ENCODE peak calls at places on chromosomes 13 and 19, in seven cellular contexts. E, V, A, J, S, C and B are unnamed samples.
A peak's percentile ranks its signal among the peaks of the same experiment; 100 is the strongest.

GRCh38 chr19:13022111-13022858 is 27.0 kb downstream of the NFIX start:
- DNase-seq in E (no peak), V (no peak), A (no peak), J (peak; percentile 87), S (no peak), C (no peak), B (no peak)

GRCh38 chr13:24630851-24631341 is 49.3 kb upstream of the ATP12A start:
- DNase-seq in E (no peak), V (no peak), A (no peak), J (no peak), S (no peak), C (peak; percentile 55), B (no peak)

GRCh38 chr13:98420560-98421175 is 156.2 kb downstream of the STK24 start:
- DNase-seq in E (no peak), V (no peak), A (no peak), J (no peak), S (no peak), C (no peak), B (no peak)

GRCh38 chr13:102846261-102847015 is 606 bp downstream of the ERCC5 start:
- DNase-seq in E (no peak), V (peak; percentile 60), A (peak; percentile 5), J (peak; percentile 73), S (no peak), C (peak; percentile 37), B (no peak)

GRCh38 chr19:10402441-10403038 is 802 bp downstream of the CDC37 start:
- DNase-seq in E (no peak), V (peak; percentile 45), A (no peak), J (no peak), S (no peak), C (peak; percentile 56), B (no peak)

GRCh38 chr19:7618366-7618765 is 11.0 kb downstream of the XAB2 start:
- DNase-seq in E (no peak), V (no peak), A (no peak), J (no peak), S (no peak), C (peak; percentile 48), B (no peak)

GRCh38 chr19:46791944-46792343 is 3.5 kb upstream of the SLC1A5 start:
- DNase-seq in E (no peak), V (no peak), A (no peak), J (no peak), S (no peak), C (no peak), B (no peak)

GRCh38 chr13:94704347-94705080 is 7.8 kb downstream of the SOX21 start:
- DNase-seq in E (peak; percentile 69), V (no peak), A (no peak), J (no peak), S (no peak), C (no peak), B (no peak)

GRCh38 chr19:3743486-3743885 is 18.0 kb downstream of the APBA3 start:
- DNase-seq in E (no peak), V (no peak), A (no peak), J (no peak), S (no peak), C (peak; percentile 56), B (no peak)

GRCh38 chr19:52138614-52139290 is 986 bp downstream of the ZNF616 start:
- DNase-seq in E (peak; percentile 75), V (peak; percentile 25), A (no peak), J (no peak), S (peak; percentile 7), C (peak; percentile 69), B (peak; percentile 24)

GRCh38 chr13:27137759-27138158 is 33.9 kb downstream of the USP12 start:
- DNase-seq in E (no peak), V (no peak), A (no peak), J (no peak), S (no peak), C (peak; percentile 24), B (no peak)

GRCh38 chr19:48342841-48343540 is 17.6 kb downstream of the EMP3 start:
- DNase-seq in E (no peak), V (no peak), A (peak; percentile 70), J (no peak), S (no peak), C (peak; percentile 4), B (no peak)

GRCh38 chr19:41174297-41174928 is 18.6 kb upstream of the CYP2S1 start:
- DNase-seq in E (no peak), V (peak; percentile 75), A (no peak), J (no peak), S (no peak), C (no peak), B (no peak)

GRCh38 chr13:27336005-27336673 is 65.5 kb downstream of the RASL11A start:
- DNase-seq in E (no peak), V (no peak), A (no peak), J (no peak), S (no peak), C (no peak), B (no peak)

GRCh38 chr13:110944968-110945952 is 30.4 kb upstream of the ANKRD10 start:
- DNase-seq in E (no peak), V (no peak), A (no peak), J (no peak), S (no peak), C (no peak), B (no peak)

GRCh38 chr19:17860993-17861360 is 1.3 kb downstream of the RPL18A start:
- DNase-seq in E (no peak), V (no peak), A (no peak), J (no peak), S (no peak), C (peak; percentile 24), B (no peak)

GRCh38 chr19:4744451-4745170 is 21.0 kb upstream of the DPP9 start:
- DNase-seq in E (no peak), V (no peak), A (no peak), J (peak; percentile 81), S (peak; percentile 22), C (peak; percentile 53), B (peak; percentile 73)

GRCh38 chr19:41564515-41565383 is 11.2 kb upstream of the CEACAM21 start:
- DNase-seq in E (peak; percentile 56), V (no peak), A (no peak), J (no peak), S (no peak), C (no peak), B (no peak)

DNA sequence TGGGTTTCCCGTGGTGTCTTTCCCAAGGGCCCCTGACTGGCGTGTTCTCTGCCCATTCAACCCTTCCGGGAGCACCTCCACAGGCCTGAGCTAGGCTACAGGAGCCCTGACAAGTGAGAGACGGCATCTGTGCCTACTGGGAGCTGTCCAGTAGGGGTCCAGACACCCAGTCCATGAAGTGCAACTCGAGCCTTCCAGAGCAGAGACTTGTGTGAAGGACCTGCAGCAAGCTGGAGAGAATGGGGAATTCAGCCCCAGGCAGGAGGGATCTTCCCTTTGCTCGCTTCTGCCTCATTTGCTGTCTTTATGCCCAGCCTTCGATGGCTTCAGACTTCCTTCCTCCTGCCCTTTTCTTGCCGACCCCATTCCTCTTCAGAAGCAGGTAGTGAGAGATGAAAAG is 327.4 kb downstream of the FGF9 start:
- DNase-seq in E (no peak), V (no peak), A (no peak), J (no peak), S (no peak), C (no peak), B (no peak)
- TF ChIP-seq CTCF in E (no peak), V (no peak), A (no peak), J (no peak), S (no peak), C (no peak), B (no peak)

GRCh38 chr13:63910406-63910957 is 2494.8 kb upstream of the PCDH20 start:
- DNase-seq in E (peak; percentile 52), V (no peak), A (no peak), J (no peak), S (no peak), C (no peak), B (no peak)
- TF ChIP-seq EP300 in E (no peak), V (no peak), A (no peak), J (no peak), S (no peak), C (no peak), B (no peak)

DNA sequence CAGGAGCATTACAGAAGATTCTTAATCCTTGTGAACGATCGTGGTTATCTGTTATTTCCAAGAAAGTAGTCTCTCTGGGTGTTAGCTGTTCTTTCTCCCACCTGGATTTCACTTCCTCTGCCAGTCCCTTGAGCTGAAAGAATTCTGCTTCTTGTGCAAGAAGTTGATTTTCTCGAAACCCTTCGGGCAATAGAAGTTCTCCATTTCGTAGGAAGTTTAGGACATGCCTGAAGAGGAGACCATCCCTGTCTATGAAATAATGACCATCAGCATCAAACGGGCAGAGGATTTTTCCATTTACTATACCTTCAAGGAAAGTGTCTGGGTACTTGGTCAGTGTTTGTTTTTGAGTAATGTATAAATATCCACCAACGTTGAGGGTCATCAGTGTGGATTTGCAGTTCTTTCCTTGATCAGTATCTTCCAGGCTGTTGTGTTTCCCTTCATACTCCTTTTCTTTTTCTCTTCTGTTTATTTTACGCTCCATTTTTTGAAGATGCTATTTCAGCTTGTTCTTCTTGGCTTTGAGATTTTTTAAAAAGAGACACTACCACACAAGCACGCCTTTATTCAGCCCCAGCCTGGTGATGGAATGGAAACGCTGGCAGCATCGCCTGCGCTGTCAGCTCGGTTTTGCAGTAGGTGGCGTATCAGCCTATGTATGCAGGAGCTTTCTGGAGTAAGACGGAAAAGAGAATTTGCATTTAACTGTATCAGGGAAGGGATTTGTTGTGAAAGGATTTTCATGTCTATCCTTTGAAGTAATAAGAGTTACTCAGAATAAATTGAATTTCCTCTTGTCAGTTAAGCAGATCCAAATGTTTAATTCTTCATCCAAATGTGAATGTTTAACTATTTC is 6.5 kb downstream of the KCTD4 start:
- DNase-seq in E (no peak), V (peak; percentile 23), A (no peak), J (peak; percentile 81), S (peak; percentile 36), C (no peak), B (peak; percentile 55)
- TF ChIP-seq CTCF in E (peak; percentile 60), V (peak; percentile 19), A (peak; percentile 29), J (peak; percentile 57), S (peak; percentile 63), C (peak; percentile 33), B (no peak)

DNA sequence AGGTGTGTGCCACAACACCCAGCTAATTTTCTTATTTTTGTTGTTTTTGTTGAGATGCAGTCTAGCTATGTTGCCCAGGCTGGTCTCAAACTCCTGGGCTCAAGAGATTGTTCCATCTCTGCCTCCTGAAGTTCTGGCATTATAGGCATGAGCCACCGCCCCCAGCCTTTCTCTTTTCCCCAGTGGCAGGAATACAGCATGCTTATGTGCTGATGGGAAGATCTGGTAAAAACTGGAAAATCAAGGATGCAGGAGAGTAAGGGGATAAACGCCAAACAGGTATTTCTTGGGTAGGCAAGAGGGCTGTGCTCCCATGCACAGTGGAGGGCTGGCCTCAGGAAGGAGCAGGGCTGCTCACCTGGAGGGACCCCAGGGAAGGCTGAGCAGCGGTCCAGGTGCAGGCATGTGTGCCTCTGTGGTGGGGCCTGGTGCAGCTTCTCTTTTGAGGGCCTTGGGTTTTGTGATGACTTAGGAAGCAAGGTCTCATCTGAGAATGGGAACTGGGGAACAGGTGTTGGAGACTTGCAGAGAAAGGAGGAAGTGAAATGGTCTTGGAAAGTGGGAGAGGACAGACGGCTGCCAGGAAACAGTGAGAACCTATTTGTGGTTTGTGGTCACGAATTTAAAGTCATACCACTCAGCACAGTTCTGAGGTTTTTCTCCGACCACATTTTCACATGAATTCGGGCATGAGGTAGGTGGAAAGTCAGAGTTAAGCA is 106.5 kb downstream of the TEX26 start:
- DNase-seq in E (no peak), V (no peak), A (no peak), J (no peak), S (no peak), C (no peak), B (no peak)
- TF ChIP-seq EP300 in E (no peak), V (no peak), A (no peak), J (no peak), S (no peak), C (no peak), B (no peak)

GRCh38 chr19:35479278-35479677 is 11.0 kb downstream of the KRTDAP start:
- DNase-seq in E (no peak), V (no peak), A (no peak), J (no peak), S (no peak), C (no peak), B (no peak)
- TF ChIP-seq CTCF in E (no peak), V (no peak), A (no peak), J (no peak), S (no peak), C (peak; percentile 24), B (no peak)